ENCODE peak calls at places on chromosomes 7 and 10, in nine cellular contexts. N is NCI-H2029 treated with DMSO at 0.1 percent for 48 hours; F is nucleus accumbens; X is CD4-positive, alpha-beta T cell; B is pancreas; T is NCI-H2171 treated with DMSO at 0.1 percent for 48 hours; J is HFF-Myc; I is psoas muscle; R is endothelial cell of umbilical vein. L is an unnamed sample.

GRCh38 chr7:28180364-28181147 is at the start of gene JAZF1:
- DNase-seq in N (peak; percentile 17), F (peak; percentile 60), X (peak; percentile 53), B (peak; percentile 69), T (peak; percentile 87), J (no peak), I (peak; percentile 63), R (peak; percentile 33), L (peak; percentile 83)

GRCh38 chr7:43492906-43493305 is 90.0 kb upstream of the STK17A start:
- DNase-seq in N (no peak), F (no peak), X (no peak), B (no peak), T (no peak), J (no peak), I (no peak), R (no peak), L (no peak)

GRCh38 chr7:74429153-74429747 is 24.5 kb upstream of the GTF2IRD1 start:
- DNase-seq in N (no peak), F (no peak), X (no peak), B (peak; percentile 32), T (no peak), J (no peak), I (no peak), R (no peak), L (no peak)

GRCh38 chr10:30028006-30028441 is 31.4 kb downstream of the JCAD start:
- DNase-seq in N (no peak), F (no peak), X (peak; percentile 39), B (no peak), T (no peak), J (no peak), I (no peak), R (peak; percentile 98), L (no peak)

GRCh38 chr7:30880941-30881340 is 30.7 kb upstream of the AQP1 start:
- DNase-seq in N (no peak), F (no peak), X (no peak), B (no peak), T (no peak), J (no peak), I (no peak), R (no peak), L (no peak)

GRCh38 chr7:1532456-1533254 is 2.2 kb downstream of the MAFK start:
- DNase-seq in N (peak; percentile 24), F (no peak), X (peak; percentile 61), B (peak; percentile 90), T (no peak), J (peak; percentile 77), I (peak; percentile 81), R (peak; percentile 97), L (peak; percentile 96)

GRCh38 chr10:103676058-103676785 is 179.2 kb downstream of the SH3PXD2A start:
- DNase-seq in N (no peak), F (no peak), X (no peak), B (no peak), T (no peak), J (no peak), I (peak; percentile 68), R (no peak), L (peak; percentile 84)

GRCh38 chr7:158247758-158248487 is 339.7 kb downstream of the PTPRN2 start:
- DNase-seq in N (no peak), F (no peak), X (no peak), B (no peak), T (no peak), J (no peak), I (no peak), R (no peak), L (no peak)

GRCh38 chr10:112950714-112951348 is 784 bp downstream of the TCF7L2 start:
- DNase-seq in N (no peak), F (peak; percentile 7), X (no peak), B (peak; percentile 34), T (peak; percentile 9), J (no peak), I (peak; percentile 22), R (peak; percentile 40), L (no peak)

GRCh38 chr10:10131984-10132383 is 885.7 kb upstream of the CELF2 start:
- DNase-seq in N (no peak), F (no peak), X (no peak), B (no peak), T (no peak), J (no peak), I (no peak), R (no peak), L (no peak)

GRCh38 chr10:6457376-6457775 is 122.7 kb downstream of the PRKCQ start:
- DNase-seq in N (no peak), F (no peak), X (no peak), B (no peak), T (no peak), J (no peak), I (no peak), R (no peak), L (no peak)

GRCh38 chr10:77832243-77832642 is 94.3 kb downstream of the DLG5 start:
- DNase-seq in N (no peak), F (no peak), X (peak; percentile 47), B (no peak), T (no peak), J (no peak), I (peak; percentile 30), R (no peak), L (no peak)

GRCh38 chr7:106165328-106165727 is 53.2 kb upstream of the SYPL1 start:
- DNase-seq in N (no peak), F (no peak), X (no peak), B (no peak), T (peak; percentile 51), J (no peak), I (no peak), R (no peak), L (no peak)

GRCh38 chr7:26813426-26813825 is 51.0 kb downstream of the SKAP2 start:
- DNase-seq in N (no peak), F (no peak), X (no peak), B (no peak), T (no peak), J (no peak), I (no peak), R (no peak), L (no peak)

GRCh38 chr10:49484501-49485230 is 54.3 kb downstream of the ERCC6 start:
- DNase-seq in N (no peak), F (no peak), X (no peak), B (no peak), T (no peak), J (no peak), I (no peak), R (no peak), L (no peak)

GRCh38 chr7:794671-795329 is 37.5 kb upstream of the SUN1 start:
- DNase-seq in N (no peak), F (no peak), X (no peak), B (no peak), T (no peak), J (no peak), I (no peak), R (no peak), L (no peak)

GRCh38 chr7:4879401-4880081 is 4.0 kb downstream of the RADIL start:
- DNase-seq in N (no peak), F (no peak), X (no peak), B (no peak), T (no peak), J (no peak), I (peak; percentile 36), R (no peak), L (no peak)

GRCh38 chr7:2633538-2634264 is 1.9 kb downstream of the TTYH3 start:
- DNase-seq in N (no peak), F (no peak), X (no peak), B (no peak), T (no peak), J (no peak), I (peak; percentile 80), R (peak; percentile 50), L (peak; percentile 91)

GRCh38 chr7:107048783-107049418 is 4.4 kb downstream of the PRKAR2B start:
- DNase-seq in N (no peak), F (no peak), X (no peak), B (no peak), T (no peak), J (no peak), I (no peak), R (no peak), L (no peak)

L was measured in tibial artery.